ENCODE peak calls at places on chromosomes 3 and 15, in four cellular contexts. One of them, this sample, is unnamed.
A peak's percentile ranks its signal among the peaks of the same experiment; 100 is the strongest.

GRCh38 chr3:66554178-66554577 is 53.4 kb upstream of the LRIG1 start:
- DNase-seq in GM12878: no peak
- DNase-seq in HepG2: no peak
- DNase-seq in SK-N-SH: no peak
- DNase-seq in this sample: peak; percentile 47

GRCh38 chr15:36951747-36952247 is 148.6 kb downstream of the MEIS2 start:
- DNase-seq in GM12878: no peak
- DNase-seq in SK-N-SH: no peak
- DNase-seq in HepG2: no peak
- DNase-seq in this sample: no peak

GRCh38 chr3:54850484-54851003 is 77.3 kb downstream of the LRTM1 start:
- DNase-seq in HepG2: no peak
- DNase-seq in GM12878: no peak
- DNase-seq in SK-N-SH: no peak
- DNase-seq in this sample: no peak

GRCh38 chr3:167228135-167228534 is 152.0 kb downstream of the ZBBX start:
- DNase-seq in HepG2: no peak
- DNase-seq in GM12878: no peak
- DNase-seq in SK-N-SH: no peak
- DNase-seq in this sample: no peak

GRCh38 chr3:25462495-25462894 is 34.4 kb downstream of the RARB start:
- DNase-seq in GM12878: no peak
- DNase-seq in SK-N-SH: no peak
- DNase-seq in HepG2: no peak
- DNase-seq in this sample: no peak

GRCh38 chr3:20096135-20096685 is 56.0 kb downstream of the KAT2B start:
- DNase-seq in GM12878: no peak
- DNase-seq in SK-N-SH: no peak
- DNase-seq in HepG2: no peak
- DNase-seq in this sample: no peak

GRCh38 chr15:43318990-43319771 is 11.2 kb downstream of the LCMT2 start:
- DNase-seq in GM12878: no peak
- DNase-seq in SK-N-SH: no peak
- DNase-seq in HepG2: no peak
- DNase-seq in this sample: no peak

GRCh38 chr3:172128852-172129251 is 89.5 kb downstream of the FNDC3B start:
- DNase-seq in HepG2: no peak
- DNase-seq in GM12878: no peak
- DNase-seq in SK-N-SH: no peak
- DNase-seq in this sample: no peak

GRCh38 chr15:92159906-92160841 is 233.5 kb upstream of the ST8SIA2 start:
- DNase-seq in HepG2: no peak
- DNase-seq in SK-N-SH: peak; percentile 14
- DNase-seq in GM12878: no peak
- DNase-seq in this sample: no peak

GRCh38 chr15:59157840-59158700 is 48.6 kb upstream of the LDHAL6B start:
- DNase-seq in HepG2: no peak
- DNase-seq in GM12878: no peak
- DNase-seq in SK-N-SH: no peak
- DNase-seq in this sample: no peak

GRCh38 chr3:145981057-145981456 is 179.9 kb downstream of the PLOD2 start:
- DNase-seq in SK-N-SH: no peak
- DNase-seq in HepG2: no peak
- DNase-seq in GM12878: no peak
- DNase-seq in this sample: no peak

GRCh38 chr3:113906568-113907140 is 41.2 kb upstream of the ZDHHC23 start:
- DNase-seq in GM12878: no peak
- DNase-seq in HepG2: no peak
- DNase-seq in SK-N-SH: no peak
- DNase-seq in this sample: no peak

GRCh38 chr15:83816124-83816883 is 162.4 kb downstream of the ADAMTSL3 start:
- DNase-seq in GM12878: no peak
- DNase-seq in SK-N-SH: no peak
- DNase-seq in HepG2: no peak
- DNase-seq in this sample: no peak

GRCh38 chr3:125280966-125281365 is 68.4 kb upstream of the SLC12A8 start:
- DNase-seq in SK-N-SH: no peak
- DNase-seq in HepG2: peak; percentile 3
- DNase-seq in GM12878: no peak
- DNase-seq in this sample: no peak

GRCh38 chr3:142315083-142315482 is 89.7 kb upstream of the GK5 start:
- DNase-seq in GM12878: no peak
- DNase-seq in SK-N-SH: no peak
- DNase-seq in HepG2: peak; percentile 34
- DNase-seq in this sample: peak; percentile 63

GRCh38 chr15:38683382-38684242 is 119.0 kb upstream of the RASGRP1 start:
- DNase-seq in GM12878: no peak
- DNase-seq in SK-N-SH: peak; percentile 43
- DNase-seq in HepG2: peak; percentile 27
- DNase-seq in this sample: peak; percentile 38

GRCh38 chr15:55164284-55164683 is 32.5 kb downstream of the RSL24D1 start:
- DNase-seq in HepG2: no peak
- DNase-seq in SK-N-SH: no peak
- DNase-seq in GM12878: no peak
- DNase-seq in this sample: no peak

GRCh38 chr15:62998262-62998909 is 44.2 kb upstream of the TPM1 start:
- DNase-seq in HepG2: peak; percentile 52
- DNase-seq in SK-N-SH: no peak
- DNase-seq in GM12878: no peak
- DNase-seq in this sample: no peak

GRCh38 chr15:43376017-43376705 is 5.3 kb downstream of the TUBGCP4 start:
- DNase-seq in SK-N-SH: peak; percentile 62
- DNase-seq in GM12878: peak; percentile 16
- DNase-seq in HepG2: peak; percentile 45
- DNase-seq in this sample: peak; percentile 37

GRCh38 chr3:89625945-89626344 is 518.5 kb downstream of the EPHA3 start:
- DNase-seq in GM12878: no peak
- DNase-seq in SK-N-SH: no peak
- DNase-seq in HepG2: peak; percentile 42
- DNase-seq in this sample: no peak
- TF ChIP-seq PBX3 in GM12878: no peak
- TF ChIP-seq PBX3 in SK-N-SH: no peak
- TF ChIP-seq PBX3 in HepG2: no peak
- TF ChIP-seq PBX3 in this sample: no peak

GRCh38 chr15:85646538-85647091 is 148.1 kb downstream of the KLHL25 start:
- DNase-seq in GM12878: no peak
- DNase-seq in HepG2: no peak
- DNase-seq in SK-N-SH: peak; percentile 38
- DNase-seq in this sample: no peak
- TF ChIP-seq PBX3 in GM12878: no peak
- TF ChIP-seq PBX3 in HepG2: no peak
- TF ChIP-seq PBX3 in SK-N-SH: peak; percentile 38
- TF ChIP-seq PBX3 in this sample: no peak

DNA sequence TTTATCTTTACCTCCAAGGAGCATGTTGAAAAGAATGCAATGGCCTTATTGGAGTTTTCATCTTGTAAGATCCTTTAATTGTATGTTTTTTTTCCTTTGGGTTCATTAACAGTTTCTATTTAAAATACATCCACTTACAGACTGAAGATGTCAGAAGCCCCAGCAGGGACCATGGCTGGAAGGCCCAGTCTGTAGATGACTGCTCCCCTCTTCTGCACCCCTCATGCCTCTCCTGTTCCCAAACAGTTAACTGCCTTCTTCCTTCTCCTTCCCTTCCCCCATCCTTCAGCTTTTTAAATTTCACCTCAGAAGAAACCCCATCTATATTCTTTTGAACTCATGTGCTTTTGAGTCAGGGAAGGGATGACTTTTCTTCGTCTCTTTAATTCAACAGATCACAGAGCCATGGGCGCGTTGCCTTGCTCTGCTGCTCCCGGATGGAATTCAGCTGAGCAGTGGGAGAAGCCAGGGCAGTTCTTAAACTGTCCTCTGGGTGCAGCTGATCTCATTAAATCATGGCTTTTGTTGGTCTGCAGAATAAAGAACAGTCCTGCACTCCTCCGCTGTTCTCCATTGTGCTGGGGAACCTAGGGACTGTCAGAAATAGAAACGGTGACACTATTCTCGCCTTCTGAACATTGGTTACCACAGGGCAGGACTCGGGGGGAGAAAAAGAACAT is 71.5 kb upstream of the EIF1B start:
- DNase-seq in GM12878: no peak
- DNase-seq in SK-N-SH: peak; percentile 32
- DNase-seq in HepG2: no peak
- DNase-seq in this sample: peak; percentile 5
- TF ChIP-seq PBX3 in GM12878: no peak
- TF ChIP-seq PBX3 in SK-N-SH: no peak
- TF ChIP-seq PBX3 in HepG2: no peak
- TF ChIP-seq PBX3 in this sample: no peak

GRCh38 chr15:39788108-39788507 is 5.5 kb upstream of the FSIP1 start:
- DNase-seq in HepG2: no peak
- DNase-seq in SK-N-SH: no peak
- DNase-seq in GM12878: no peak
- DNase-seq in this sample: no peak

GRCh38 chr15:39785139-39785538 is 2.5 kb upstream of the FSIP1 start:
- DNase-seq in SK-N-SH: no peak
- DNase-seq in GM12878: no peak
- DNase-seq in HepG2: no peak
- DNase-seq in this sample: no peak

GRCh38 chr15:39787479-39787878 is 4.8 kb upstream of the FSIP1 start:
- DNase-seq in GM12878: no peak
- DNase-seq in HepG2: peak; percentile 72
- DNase-seq in SK-N-SH: no peak
- DNase-seq in this sample: no peak

GRCh38 chr15:39785806-39786205 is 3.2 kb upstream of the FSIP1 start:
- DNase-seq in HepG2: no peak
- DNase-seq in SK-N-SH: no peak
- DNase-seq in GM12878: no peak
- DNase-seq in this sample: no peak

GRCh38 chr15:39786444-39787056 is 3.9 kb upstream of the FSIP1 start:
- DNase-seq in SK-N-SH: peak; percentile 66
- DNase-seq in HepG2: peak; percentile 47
- DNase-seq in GM12878: no peak
- DNase-seq in this sample: peak; percentile 44
- TF ChIP-seq PBX3 in SK-N-SH: no peak
- TF ChIP-seq PBX3 in HepG2: no peak
- TF ChIP-seq PBX3 in GM12878: no peak
- TF ChIP-seq PBX3 in this sample: no peak

GRCh38 chr15:96327155-96327741 is 3.3 kb upstream of the NR2F2 start:
- DNase-seq in GM12878: peak; percentile 61
- DNase-seq in HepG2: peak; percentile 81
- DNase-seq in SK-N-SH: peak; percentile 65
- DNase-seq in this sample: peak; percentile 90
- TF ChIP-seq PBX3 in GM12878: no peak
- TF ChIP-seq PBX3 in HepG2: peak; percentile 7
- TF ChIP-seq PBX3 in SK-N-SH: no peak
- TF ChIP-seq PBX3 in this sample: no peak

GRCh38 chr15:98174286-98174685 is 213.8 kb downstream of the ARRDC4 start:
- DNase-seq in GM12878: no peak
- DNase-seq in HepG2: no peak
- DNase-seq in SK-N-SH: no peak
- DNase-seq in this sample: peak; percentile 9

DNA sequence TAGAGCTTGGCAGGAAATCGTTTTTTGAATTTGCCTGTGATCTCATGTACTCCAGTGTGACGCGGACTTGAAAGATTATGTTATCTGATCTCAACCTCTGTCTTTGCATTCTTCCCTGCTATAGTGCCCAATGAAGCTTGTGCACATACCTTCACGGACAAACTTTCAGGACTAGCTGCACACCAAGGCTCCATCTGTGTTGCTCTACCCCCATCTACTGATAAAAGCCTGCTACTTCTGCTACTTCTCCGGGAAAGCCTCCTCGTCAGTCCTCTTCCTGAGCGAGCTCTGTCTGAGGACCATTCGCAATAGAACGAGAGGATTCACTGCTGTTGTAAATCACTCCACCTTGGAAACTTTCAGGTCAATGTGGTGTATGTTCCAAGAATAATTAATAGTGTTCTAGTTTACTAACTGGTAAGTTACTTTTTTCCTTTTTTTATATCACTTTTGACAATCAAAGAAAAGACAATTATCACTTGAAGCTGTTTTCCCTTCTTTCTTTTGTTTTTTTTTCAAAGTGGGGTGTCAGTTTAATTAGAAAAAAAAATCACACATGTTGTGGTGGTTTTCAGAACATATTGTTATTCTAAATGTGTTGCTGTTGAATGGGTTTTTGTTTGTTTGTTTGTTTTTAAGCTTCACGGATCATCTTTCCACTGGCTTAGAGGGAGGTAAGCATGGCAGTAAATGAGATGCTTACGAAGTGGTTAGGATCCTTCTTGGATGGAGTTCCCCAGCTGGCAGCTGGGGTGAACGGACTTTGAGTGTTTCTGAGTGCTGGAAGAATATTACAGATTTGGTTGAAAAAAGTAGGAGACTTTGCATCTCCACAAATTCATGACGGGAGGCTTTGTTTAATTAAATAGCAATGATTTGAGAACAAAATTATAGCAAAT is 217.7 kb downstream of the ARRDC4 start:
- DNase-seq in GM12878: no peak
- DNase-seq in HepG2: peak; percentile 56
- DNase-seq in SK-N-SH: peak; percentile 50
- DNase-seq in this sample: peak; percentile 48
- TF ChIP-seq PBX3 in GM12878: no peak
- TF ChIP-seq PBX3 in HepG2: no peak
- TF ChIP-seq PBX3 in SK-N-SH: no peak
- TF ChIP-seq PBX3 in this sample: no peak

DNA sequence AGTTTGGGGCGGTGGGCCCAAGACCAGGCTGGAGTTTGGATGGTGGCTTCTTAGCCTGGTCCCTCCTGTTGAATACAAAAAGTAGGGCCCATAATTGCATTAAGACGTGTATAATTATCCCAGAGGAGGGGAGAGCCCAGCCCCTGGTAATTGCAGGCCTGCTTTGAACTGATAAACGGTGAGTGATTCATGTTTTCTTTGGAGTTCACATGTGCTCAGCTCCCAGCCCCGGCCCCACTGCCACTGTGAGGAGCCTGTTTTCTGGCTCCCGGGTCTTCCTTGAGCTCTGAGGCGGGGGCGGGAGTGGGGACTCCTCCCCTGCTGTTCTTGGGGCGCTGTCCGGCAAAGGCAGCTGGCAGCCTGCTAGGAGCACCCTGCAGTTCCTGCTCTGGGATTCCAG is 3.1 kb downstream of the PLXNA1 start:
- DNase-seq in SK-N-SH: peak; percentile 82
- DNase-seq in HepG2: no peak
- DNase-seq in GM12878: no peak
- DNase-seq in this sample: no peak
- TF ChIP-seq PBX3 in SK-N-SH: no peak
- TF ChIP-seq PBX3 in HepG2: no peak
- TF ChIP-seq PBX3 in GM12878: no peak
- TF ChIP-seq PBX3 in this sample: no peak

DNA sequence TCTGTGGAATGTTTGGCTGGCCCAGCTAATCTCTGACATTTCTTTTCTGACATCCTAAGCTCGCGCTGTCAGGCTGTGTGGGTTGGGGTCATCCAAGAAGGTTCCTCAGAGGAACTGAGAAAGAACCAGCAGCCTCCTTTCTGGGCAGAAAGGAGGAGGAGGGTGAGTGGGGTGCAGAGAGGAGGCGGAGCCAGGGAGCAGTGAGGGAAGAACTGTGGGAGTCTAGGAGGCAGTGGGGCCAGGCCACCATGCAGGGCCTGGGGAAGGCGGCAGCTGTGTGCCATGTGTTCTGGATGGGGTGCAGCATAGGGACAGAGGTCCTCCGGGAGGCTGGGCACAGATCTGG is 5.3 kb downstream of the SEMA7A start:
- DNase-seq in SK-N-SH: no peak
- DNase-seq in GM12878: no peak
- DNase-seq in HepG2: no peak
- DNase-seq in this sample: no peak
- TF ChIP-seq PBX3 in SK-N-SH: no peak
- TF ChIP-seq PBX3 in GM12878: no peak
- TF ChIP-seq PBX3 in HepG2: no peak
- TF ChIP-seq PBX3 in this sample: no peak

GRCh38 chr3:57161131-57161538 is 4.0 kb downstream of the IL17RD start:
- DNase-seq in GM12878: no peak
- DNase-seq in SK-N-SH: peak; percentile 56
- DNase-seq in HepG2: no peak
- DNase-seq in this sample: no peak
- TF ChIP-seq PBX3 in GM12878: no peak
- TF ChIP-seq PBX3 in SK-N-SH: no peak
- TF ChIP-seq PBX3 in HepG2: no peak
- TF ChIP-seq PBX3 in this sample: no peak